ENCODE peak calls at places on chromosomes 6 and 20, in eight cellular contexts. Y is GM12865, U is dorsolateral prefrontal cortex, E is ovary, I is pancreas, S is foreskin keratinocyte, R is fibroblast of pulmonary artery, F is lower leg skin. B is an unnamed sample.

GRCh38 chr20:4225778-4226177 is 210.4 kb upstream of the RNF24 start:
- DNase-seq in F (no peak), R (peak; percentile 90), S (no peak), E (no peak), Y (no peak), U (no peak), I (no peak), B (no peak)

GRCh38 chr6:6131492-6132109 is 124.9 kb upstream of the NRN1 start:
- DNase-seq in S (no peak), F (no peak), R (no peak), I (no peak), U (no peak), Y (peak; percentile 69), E (no peak), B (peak; percentile 36)

GRCh38 chr6:31669676-31670075 is at the start of gene LY6G5B:
- DNase-seq in S (no peak), U (no peak), Y (no peak), I (no peak), E (no peak), F (no peak), R (no peak), B (no peak)

GRCh38 chr6:15487262-15487661 is 175.6 kb downstream of the DTNBP1 start:
- DNase-seq in Y (no peak), U (no peak), I (no peak), R (no peak), E (no peak), F (no peak), S (no peak), B (no peak)

GRCh38 chr20:4130404-4131189 is 115.2 kb upstream of the RNF24 start:
- DNase-seq in F (peak; percentile 54), I (no peak), S (no peak), Y (no peak), U (no peak), E (no peak), R (peak; percentile 41), B (no peak)

GRCh38 chr20:3811421-3812258 is 8.7 kb upstream of the AP5S1 start:
- DNase-seq in U (peak; percentile 97), R (peak; percentile 100), S (peak; percentile 97), F (peak; percentile 100), Y (no peak), E (peak; percentile 99), I (peak; percentile 99), B (no peak)

GRCh38 chr6:29520232-29520631 is 32.5 kb upstream of the MAS1L start:
- DNase-seq in E (no peak), Y (no peak), I (no peak), F (peak; percentile 52), U (no peak), R (no peak), S (no peak), B (no peak)

GRCh38 chr6:105452924-105453756 is 50.3 kb upstream of the PREP start:
- DNase-seq in S (no peak), R (no peak), E (no peak), I (no peak), U (peak; percentile 71), Y (peak; percentile 50), F (no peak), B (no peak)

GRCh38 chr6:45643136-45643535 is 265.4 kb upstream of the SUPT3H start:
- DNase-seq in U (no peak), S (no peak), Y (no peak), F (no peak), I (no peak), R (no peak), E (no peak), B (no peak)

GRCh38 chr6:81987293-81987692 is 234.8 kb upstream of the TENT5A start:
- DNase-seq in Y (no peak), S (no peak), F (no peak), E (no peak), I (no peak), R (peak; percentile 36), U (no peak), B (no peak)

GRCh38 chr6:98769546-98769945 is 64.8 kb upstream of the POU3F2 start:
- DNase-seq in F (no peak), R (peak; percentile 18), U (peak; percentile 30), Y (peak; percentile 56), I (no peak), S (peak; percentile 2), E (no peak), B (peak; percentile 41)

GRCh38 chr6:36594816-36595167 is 630 bp downstream of the SRSF3 start:
- DNase-seq in U (no peak), F (peak; percentile 49), Y (no peak), S (no peak), I (no peak), R (no peak), E (no peak), B (no peak)

GRCh38 chr6:44023586-44024454 is 103.4 kb downstream of the MRPL14 start:
- DNase-seq in E (no peak), I (no peak), F (peak; percentile 60), U (no peak), R (no peak), Y (no peak), S (no peak), B (no peak)

GRCh38 chr6:27605401-27606342 is 132.8 kb upstream of the ZNF184 start:
- DNase-seq in I (no peak), U (no peak), R (peak; percentile 77), F (no peak), Y (peak; percentile 84), S (peak; percentile 66), E (no peak), B (peak; percentile 86)

GRCh38 chr6:27604986-27605385 is 132.1 kb upstream of the ZNF184 start:
- DNase-seq in Y (peak; percentile 74), U (no peak), I (no peak), S (no peak), R (no peak), E (no peak), F (no peak), B (no peak)

GRCh38 chr6:27611451-27611850 is 138.5 kb upstream of the ZNF184 start:
- DNase-seq in U (no peak), I (no peak), S (no peak), R (no peak), E (no peak), Y (no peak), F (no peak), B (no peak)

GRCh38 chr6:27608916-27609883 is 136.3 kb upstream of the ZNF184 start:
- DNase-seq in I (peak; percentile 9), E (no peak), F (no peak), S (peak; percentile 81), U (no peak), Y (peak; percentile 76), R (peak; percentile 84), B (no peak)
- TF ChIP-seq CTCF in I (no peak), E (no peak), F (no peak), S (peak; percentile 93), U (peak; percentile 30), Y (peak; percentile 78), R (peak; percentile 95), B (peak; percentile 24)

DNA sequence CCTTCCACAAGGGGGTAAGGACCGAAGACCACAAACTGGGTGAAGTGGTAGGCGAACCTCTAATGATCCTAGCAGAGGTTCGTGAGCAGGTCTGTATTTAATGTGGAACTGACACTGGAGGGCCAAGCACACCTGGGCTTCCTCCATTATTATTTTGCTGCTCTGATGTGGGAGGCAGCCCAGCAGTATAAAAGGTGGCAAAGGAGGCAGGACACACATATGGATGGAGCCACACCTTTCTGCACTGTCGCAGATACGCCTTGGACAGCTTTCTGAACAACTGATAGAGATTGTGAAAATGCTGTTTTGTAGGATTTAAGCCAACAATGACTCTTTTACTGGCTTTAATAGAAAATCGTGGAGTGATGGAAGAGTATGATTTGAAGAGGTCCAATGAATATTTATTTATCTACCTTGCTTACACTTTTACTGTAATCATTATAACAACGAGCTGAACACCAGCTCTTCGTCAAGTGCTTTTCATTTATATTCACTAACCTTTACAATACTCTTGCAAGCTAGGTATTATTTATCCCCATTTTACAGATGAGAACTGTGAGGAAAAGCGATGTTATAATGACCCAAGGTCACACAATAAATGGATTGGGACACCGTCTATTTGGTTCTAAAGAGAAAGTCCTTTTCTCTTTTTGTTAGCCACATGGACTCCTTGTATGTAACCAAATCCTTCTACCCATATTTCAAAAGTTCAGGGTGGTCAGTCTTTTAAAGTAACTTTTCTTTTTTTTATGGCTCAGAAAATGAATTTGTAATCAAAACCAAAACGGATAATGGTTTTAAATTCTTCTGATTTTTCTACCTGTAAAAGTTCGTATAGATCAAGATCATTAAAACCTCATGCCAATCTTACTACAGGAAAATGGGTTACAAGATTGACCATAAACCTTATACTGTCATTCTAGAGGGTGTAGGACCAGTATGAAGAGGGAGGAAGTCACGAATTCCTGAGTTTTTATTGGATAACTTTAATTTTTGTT is 116.9 kb downstream of the UTRN start:
- DNase-seq in F (no peak), E (no peak), R (no peak), Y (no peak), S (no peak), U (no peak), I (no peak), B (no peak)
- TF ChIP-seq CTCF in F (no peak), E (no peak), R (no peak), Y (no peak), S (no peak), U (no peak), I (no peak), B (no peak)

GRCh38 chr6:27157461-27158315 is 89.8 kb upstream of the PRSS16 start:
- DNase-seq in S (peak; percentile 75), U (peak; percentile 70), R (peak; percentile 69), F (peak; percentile 93), E (peak; percentile 62), I (peak; percentile 37), Y (peak; percentile 88), B (peak; percentile 78)
- TF ChIP-seq CTCF in S (peak; percentile 72), U (peak; percentile 47), R (peak; percentile 56), F (no peak), E (no peak), I (no peak), Y (peak; percentile 53), B (no peak)

DNA sequence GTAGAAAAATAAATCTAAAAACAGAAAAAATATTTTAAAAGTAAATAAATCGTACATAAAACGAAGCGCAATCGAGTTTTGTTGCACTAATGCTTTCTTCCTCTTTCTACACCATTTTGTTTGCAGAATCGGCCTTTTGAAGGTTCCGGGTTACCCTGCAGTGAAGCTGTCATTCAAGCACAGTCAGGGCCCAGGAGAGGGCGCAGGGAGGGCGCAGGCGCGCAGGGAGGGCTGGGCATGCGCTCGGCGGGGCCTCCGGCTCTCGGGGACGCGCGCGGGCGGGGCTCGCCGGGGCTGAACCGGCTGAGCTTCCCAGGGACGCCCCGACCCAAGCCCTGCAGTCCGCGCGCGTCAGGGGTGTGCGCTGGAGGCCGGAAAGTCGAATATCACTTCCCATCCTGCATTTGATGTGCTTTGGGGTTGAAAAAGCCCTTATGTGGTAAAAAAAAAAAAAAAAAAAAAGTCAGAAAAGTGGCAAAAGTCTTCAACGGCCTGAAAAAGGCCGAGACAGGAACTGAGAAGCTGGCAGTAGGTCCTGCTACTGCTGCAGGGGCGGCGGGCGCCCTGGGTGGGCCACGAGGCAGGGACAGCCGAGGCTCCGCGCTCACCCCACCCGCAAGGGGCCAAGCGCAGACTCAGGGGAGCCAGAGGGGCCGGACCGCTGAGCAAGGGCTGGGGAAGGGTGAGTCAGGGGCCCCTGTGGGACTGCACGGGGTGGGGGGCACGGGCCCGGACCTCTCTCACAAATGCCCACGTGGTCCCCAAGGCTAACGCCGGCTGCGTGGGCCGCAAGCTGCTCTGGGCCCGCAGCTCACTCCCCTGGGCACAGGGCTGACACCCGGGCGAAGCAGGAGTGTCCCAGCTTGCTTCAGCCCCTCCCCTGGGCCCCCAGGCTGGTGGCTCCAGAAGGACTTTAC is 40.5 kb downstream of the THBS2 start:
- DNase-seq in F (peak; percentile 97), Y (peak; percentile 95), E (peak; percentile 89), I (peak; percentile 92), R (peak; percentile 89), U (peak; percentile 86), S (peak; percentile 46), B (peak; percentile 84)
- TF ChIP-seq CTCF in F (no peak), Y (peak; percentile 28), E (peak; percentile 22), I (no peak), R (peak; percentile 34), U (peak; percentile 69), S (peak; percentile 77), B (no peak)